ENCODE peak calls at places on chromosomes 5 and 9, in six cellular contexts. One of them, this sample, is unnamed.

GRCh38 chr5:36704131-36704530 is 97.7 kb downstream of the SLC1A3 start:
- DNase-seq in neural crest cell: no peak
- DNase-seq in heart right ventricle: no peak
- DNase-seq in Right ventricle myocardium superior: no peak
- DNase-seq in ureter: no peak
- DNase-seq in stimulated activated CD8-positive, alpha-beta memory T cell treated with anti-CD3 and anti-CD28 coated beads, Interleukin-7, amount 100 ng/mL, for 24 hours: no peak
- DNase-seq in this sample: no peak

GRCh38 chr5:145775893-145776444 is 59.2 kb downstream of the PRELID2 start:
- DNase-seq in neural crest cell: no peak
- DNase-seq in heart right ventricle: no peak
- DNase-seq in Right ventricle myocardium superior: no peak
- DNase-seq in ureter: no peak
- DNase-seq in stimulated activated CD8-positive, alpha-beta memory T cell treated with anti-CD3 and anti-CD28 coated beads, Interleukin-7, amount 100 ng/mL, for 24 hours: no peak
- DNase-seq in this sample: peak; percentile 92

GRCh38 chr5:151157426-151158286 is at the start of gene ANXA6:
- DNase-seq in neural crest cell: peak; percentile 65
- DNase-seq in heart right ventricle: peak; percentile 92
- DNase-seq in Right ventricle myocardium superior: peak; percentile 95
- DNase-seq in ureter: peak; percentile 82
- DNase-seq in stimulated activated CD8-positive, alpha-beta memory T cell treated with anti-CD3 and anti-CD28 coated beads, Interleukin-7, amount 100 ng/mL, for 24 hours: peak; percentile 37
- DNase-seq in this sample: peak; percentile 91

GRCh38 chr5:172875372-172876279 is 41.6 kb downstream of the ERGIC1 start:
- DNase-seq in neural crest cell: no peak
- DNase-seq in heart right ventricle: no peak
- DNase-seq in Right ventricle myocardium superior: peak; percentile 13
- DNase-seq in ureter: no peak
- DNase-seq in stimulated activated CD8-positive, alpha-beta memory T cell treated with anti-CD3 and anti-CD28 coated beads, Interleukin-7, amount 100 ng/mL, for 24 hours: no peak
- DNase-seq in this sample: peak; percentile 45

GRCh38 chr5:112097768-112098167 is 321.3 kb downstream of the EPB41L4A start:
- DNase-seq in neural crest cell: no peak
- DNase-seq in heart right ventricle: no peak
- DNase-seq in Right ventricle myocardium superior: no peak
- DNase-seq in ureter: no peak
- DNase-seq in stimulated activated CD8-positive, alpha-beta memory T cell treated with anti-CD3 and anti-CD28 coated beads, Interleukin-7, amount 100 ng/mL, for 24 hours: no peak
- DNase-seq in this sample: no peak

GRCh38 chr5:82176115-82176514 is 102.0 kb downstream of the RPS23 start:
- DNase-seq in neural crest cell: no peak
- DNase-seq in heart right ventricle: no peak
- DNase-seq in Right ventricle myocardium superior: no peak
- DNase-seq in ureter: no peak
- DNase-seq in stimulated activated CD8-positive, alpha-beta memory T cell treated with anti-CD3 and anti-CD28 coated beads, Interleukin-7, amount 100 ng/mL, for 24 hours: no peak
- DNase-seq in this sample: no peak

GRCh38 chr5:10583663-10584572 is 20.0 kb downstream of the ANKRD33B start:
- DNase-seq in neural crest cell: no peak
- DNase-seq in heart right ventricle: no peak
- DNase-seq in Right ventricle myocardium superior: no peak
- DNase-seq in ureter: peak; percentile 29
- DNase-seq in stimulated activated CD8-positive, alpha-beta memory T cell treated with anti-CD3 and anti-CD28 coated beads, Interleukin-7, amount 100 ng/mL, for 24 hours: no peak
- DNase-seq in this sample: no peak

GRCh38 chr9:35731415-35732184 is 395 bp downstream of the TLN1 start:
- DNase-seq in neural crest cell: no peak
- DNase-seq in heart right ventricle: no peak
- DNase-seq in Right ventricle myocardium superior: no peak
- DNase-seq in ureter: no peak
- DNase-seq in stimulated activated CD8-positive, alpha-beta memory T cell treated with anti-CD3 and anti-CD28 coated beads, Interleukin-7, amount 100 ng/mL, for 24 hours: no peak
- DNase-seq in this sample: no peak

GRCh38 chr9:660227-660626 is 181.3 kb upstream of the DMRT1 start:
- DNase-seq in neural crest cell: no peak
- DNase-seq in heart right ventricle: no peak
- DNase-seq in Right ventricle myocardium superior: no peak
- DNase-seq in ureter: no peak
- DNase-seq in stimulated activated CD8-positive, alpha-beta memory T cell treated with anti-CD3 and anti-CD28 coated beads, Interleukin-7, amount 100 ng/mL, for 24 hours: no peak
- DNase-seq in this sample: no peak

This sample was measured in ELR.